ENCODE peak calls at places on chromosomes 16 and 17, in six cellular contexts. J, G, Q, N, V and T are unnamed samples.

GRCh38 chr16:51310159-51310558 is 159.1 kb upstream of the SALL1 start:
- DNase-seq in G (no peak), J (no peak), Q (no peak), V (no peak), N (no peak), T (no peak)

GRCh38 chr16:27365142-27366089 is 36.6 kb upstream of the IL21R start:
- DNase-seq in N (no peak), V (no peak), G (no peak), Q (no peak), J (peak), T (no peak)

GRCh38 chr17:8294361-8294760 is 839 bp downstream of the SLC25A35 start:
- DNase-seq in G (no peak), Q (no peak), V (no peak), N (peak), J (no peak), T (no peak)

GRCh38 chr16:19582050-19582784 is 26.7 kb downstream of the VPS35L start:
- DNase-seq in V (no peak), J (peak), G (no peak), N (no peak), Q (no peak), T (no peak)

GRCh38 chr16:66523861-66524354 is 26.0 kb downstream of the TK2 start:
- DNase-seq in Q (no peak), N (no peak), J (no peak), V (no peak), G (peak), T (no peak)

GRCh38 chr16:19991614-19992013 is 82.1 kb downstream of the GPR139 start:
- DNase-seq in J (no peak), G (no peak), V (no peak), N (no peak), Q (no peak), T (no peak)

GRCh38 chr17:57502696-57503307 is 242.3 kb downstream of the CCDC182 start:
- DNase-seq in J (no peak), N (no peak), V (no peak), G (no peak), Q (no peak), T (no peak)

GRCh38 chr17:63709110-63709509 is 9.2 kb upstream of the LIMD2 start:
- DNase-seq in J (no peak), Q (no peak), N (no peak), G (no peak), V (no peak), T (no peak)

GRCh38 chr17:42392664-42393415 is 4.6 kb upstream of the STAT3 start:
- DNase-seq in Q (no peak), N (no peak), G (no peak), V (no peak), J (no peak), T (no peak)

GRCh38 chr17:76000016-76000754 is 470 bp upstream of the CDK3 start:
- DNase-seq in Q (no peak), V (peak), N (no peak), G (peak), J (peak), T (no peak)

GRCh38 chr16:57374067-57374534 is 1.8 kb downstream of the CX3CL1 start:
- DNase-seq in G (no peak), N (no peak), J (no peak), Q (peak), V (no peak), T (peak)

GRCh38 chr17:77425791-77426641 is 285.2 kb downstream of the SEC14L1 start:
- DNase-seq in V (no peak), J (peak), Q (peak), G (peak), N (peak), T (peak)

GRCh38 chr16:85418978-85419491 is 194.1 kb upstream of the GSE1 start:
- DNase-seq in G (peak), J (no peak), V (no peak), Q (peak), N (no peak), T (peak)

GRCh38 chr17:29931253-29931932 is 1.4 kb upstream of the SSH2 start:
- DNase-seq in Q (peak), G (peak), J (peak), N (peak), V (no peak), T (peak)
- H3K4me3 ChIP-seq in Q (no peak), G (no peak), J (peak), N (peak), V (peak), T (no peak)

DNA sequence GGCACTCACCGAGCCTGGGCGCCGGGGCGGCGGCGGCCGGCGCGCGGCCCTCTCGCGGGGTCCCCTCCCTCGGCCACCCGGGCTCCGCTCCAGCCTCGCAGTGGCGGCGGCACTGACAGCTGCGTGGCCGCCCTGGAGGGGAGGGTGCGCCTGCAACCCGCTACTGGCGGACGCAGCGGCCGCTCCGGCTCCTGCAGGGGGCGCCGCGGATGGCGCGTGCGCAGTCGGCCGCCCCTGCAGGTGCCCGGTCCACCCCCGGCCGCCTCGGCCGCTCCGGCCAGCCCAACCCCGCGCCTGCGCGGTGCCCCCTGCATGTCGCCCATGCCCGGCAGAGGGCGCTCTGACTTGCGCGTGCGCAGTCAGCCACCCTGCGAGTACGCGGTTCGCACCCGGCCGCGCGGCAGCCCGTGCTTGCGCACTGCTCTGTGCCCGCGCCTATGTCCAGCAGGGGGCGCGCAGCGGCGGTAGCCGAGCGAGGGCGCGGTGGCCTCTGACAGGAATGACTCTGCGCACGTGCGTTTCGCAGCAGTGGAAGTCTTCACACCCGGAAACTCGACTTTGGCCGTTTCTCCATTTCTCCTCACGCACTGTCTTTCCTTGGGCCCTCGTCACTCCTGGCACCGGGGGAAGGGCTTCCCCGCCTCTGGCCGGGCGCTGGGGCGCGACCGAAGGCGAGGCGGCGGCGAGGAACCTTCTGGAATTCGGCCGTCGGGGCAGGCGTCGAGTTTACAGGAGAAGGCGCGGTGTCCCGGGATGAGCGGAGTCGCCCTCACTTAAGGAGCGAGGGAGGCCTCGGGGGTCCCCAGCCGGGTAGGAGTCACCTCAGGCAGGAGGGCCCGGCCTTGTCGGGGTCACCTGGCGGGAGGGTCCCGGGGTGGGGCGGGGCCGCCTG is at the start of gene ABCA3:
- DNase-seq in Q (peak), V (peak), J (peak), G (peak), N (peak), T (peak)
- TF ChIP-seq EP300 in Q (no peak), V (no peak), J (no peak), G (no peak), N (no peak), T (no peak)

DNA sequence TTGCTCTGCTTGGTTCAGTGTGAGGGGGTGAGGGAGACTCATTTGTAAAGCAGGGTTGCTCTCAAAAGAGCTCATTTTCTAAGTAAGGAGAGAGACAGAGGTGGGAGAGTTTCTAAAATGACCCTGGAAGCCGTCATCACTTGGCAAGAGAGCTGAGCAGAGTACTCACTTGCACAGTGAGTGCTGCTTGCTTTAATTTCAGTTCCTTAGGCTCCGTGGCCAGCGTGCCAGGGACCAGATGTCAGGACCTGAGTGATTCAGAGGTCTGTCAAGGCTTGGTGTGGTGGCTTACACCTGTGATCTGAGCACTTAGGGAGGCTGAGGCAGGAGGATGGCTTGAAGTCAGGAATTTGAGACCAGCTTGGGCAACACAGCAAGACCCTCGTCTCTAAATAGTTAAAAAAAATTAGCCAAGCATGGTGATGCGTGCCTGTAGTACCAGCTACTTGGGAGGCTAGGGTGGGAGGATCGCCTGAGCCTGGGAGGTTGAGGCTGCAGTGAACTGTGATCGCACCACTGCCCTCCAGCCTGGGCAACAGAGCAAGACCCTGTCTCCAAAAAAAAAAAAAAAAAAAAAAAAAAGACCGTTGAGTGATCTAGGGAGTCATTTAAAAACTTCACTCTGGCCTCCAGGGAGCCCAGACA is 10.7 kb downstream of the ZNF205 start:
- DNase-seq in J (no peak), N (no peak), G (no peak), Q (no peak), V (no peak), T (no peak)
- H3K4me3 ChIP-seq in J (no peak), N (no peak), G (no peak), Q (no peak), V (no peak), T (no peak)

DNA sequence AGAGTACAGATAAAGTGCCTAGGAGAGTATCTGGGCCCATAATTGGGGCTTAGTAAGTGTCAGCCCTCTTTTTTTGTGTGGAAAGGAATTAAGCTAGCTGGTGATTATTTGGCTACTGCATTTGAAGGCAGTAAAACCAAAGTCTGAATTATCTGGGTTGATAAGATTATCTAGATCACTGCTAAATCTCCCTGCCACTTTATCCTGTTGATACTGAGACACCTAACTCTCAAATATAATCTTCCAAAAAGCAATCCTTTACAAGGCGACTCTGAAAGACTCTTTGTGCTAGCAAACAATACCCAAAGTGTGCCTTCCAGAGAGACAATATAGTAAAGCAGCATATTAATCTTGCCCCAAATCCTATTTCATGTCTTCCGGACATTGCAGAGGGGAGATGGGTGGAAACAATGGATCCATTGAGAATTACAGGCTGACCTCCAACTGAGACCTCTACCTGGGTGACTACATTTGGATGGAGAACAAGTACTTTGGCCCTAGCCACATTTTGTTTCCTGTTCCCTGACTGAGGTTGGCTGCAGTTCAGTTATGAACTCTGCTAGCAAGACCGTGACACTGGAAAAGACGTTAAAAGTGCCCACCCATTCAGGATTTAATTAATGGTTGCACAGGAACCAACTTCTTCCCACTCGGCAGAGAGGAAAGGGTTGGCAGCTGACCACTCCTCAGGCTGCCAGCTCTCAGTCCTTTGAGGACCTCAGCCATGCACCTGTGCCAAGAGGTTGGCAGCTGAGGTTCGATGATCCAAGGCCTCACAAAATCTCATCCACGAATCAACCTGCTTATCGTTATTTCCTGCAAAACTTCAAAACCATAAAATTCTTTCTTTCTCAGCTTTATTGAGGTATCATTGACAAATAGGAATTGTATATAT is 72.6 kb downstream of the SYCE1L start:
- DNase-seq in J (no peak), Q (no peak), G (no peak), V (no peak), N (no peak), T (no peak)
- TF ChIP-seq EP300 in J (no peak), Q (no peak), G (no peak), V (no peak), N (no peak), T (no peak)

GRCh38 chr17:51016099-51016498 is 104.6 kb downstream of the SPAG9 start:
- DNase-seq in G (no peak), N (no peak), V (no peak), J (peak), Q (no peak), T (no peak)

GRCh38 chr17:51013322-51013721 is 107.3 kb downstream of the SPAG9 start:
- DNase-seq in Q (no peak), V (no peak), G (no peak), J (no peak), N (no peak), T (no peak)

GRCh38 chr17:51012538-51012937 is 108.1 kb downstream of the SPAG9 start:
- DNase-seq in G (no peak), V (no peak), Q (no peak), J (no peak), N (no peak), T (no peak)

GRCh38 chr17:51015145-51015558 is 105.5 kb downstream of the SPAG9 start:
- DNase-seq in J (no peak), V (no peak), Q (no peak), N (no peak), G (no peak), T (no peak)

DNA sequence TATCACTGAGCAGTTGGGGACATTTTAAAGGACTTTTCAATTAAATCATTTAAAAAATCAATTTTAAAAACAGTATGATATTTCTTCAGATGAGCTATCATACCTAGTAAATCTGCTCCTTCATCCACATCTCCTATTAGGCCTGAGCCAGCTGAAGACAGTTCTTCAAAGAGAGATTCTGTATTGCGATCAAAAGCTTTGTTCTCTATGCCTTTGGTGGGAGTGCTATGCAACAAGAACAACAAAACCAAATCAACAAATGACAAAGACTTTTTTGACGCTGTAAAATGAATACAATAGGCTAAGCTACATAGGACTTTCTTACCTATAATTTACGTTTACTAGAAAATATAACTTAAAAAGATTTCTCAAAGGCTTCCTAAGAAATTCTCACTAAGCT is 106.5 kb downstream of the SPAG9 start:
- DNase-seq in J (no peak), Q (no peak), N (no peak), G (no peak), V (no peak), T (no peak)
- H3K4me3 ChIP-seq in J (no peak), Q (no peak), N (no peak), G (no peak), V (no peak), T (no peak)

DNA sequence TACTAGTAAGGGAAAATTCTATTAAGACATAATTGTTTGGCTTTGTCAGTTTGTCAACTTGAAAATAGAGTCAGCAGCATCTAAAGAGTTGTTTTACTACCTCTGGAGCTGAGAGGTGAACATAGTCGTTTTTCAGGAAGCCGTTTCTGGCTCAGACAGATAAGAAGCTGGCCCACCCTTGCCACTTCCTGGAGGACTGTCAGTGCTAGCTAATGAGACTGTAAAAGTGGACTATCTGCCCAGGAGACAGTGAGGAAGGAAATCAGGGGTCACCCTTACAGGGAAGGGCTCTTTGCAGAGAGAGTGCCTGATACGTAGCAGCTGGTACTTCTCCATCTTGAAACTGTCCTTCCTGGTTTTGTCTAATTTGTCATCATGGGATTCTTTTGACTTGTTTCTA is 328.7 kb downstream of the WWOX start:
- DNase-seq in V (no peak), G (no peak), J (no peak), N (no peak), Q (no peak), T (no peak)
- TF ChIP-seq EP300 in V (no peak), G (no peak), J (no peak), N (no peak), Q (no peak), T (no peak)